ENCODE peak calls at places on chromosome 15, in seven cellular contexts. B, Q, E, M, Z, N and D are unnamed samples.

GRCh38 chr15:34324933-34325332 is 12.6 kb downstream of the SLC12A6 start:
- DNase-seq in B (no peak), E (no peak), Z (no peak), N (no peak), Q (no peak), M (no peak), D (no peak)

GRCh38 chr15:90711418-90711824 is 5.7 kb upstream of the BLM start:
- DNase-seq in Q (no peak), B (no peak), Z (no peak), N (no peak), M (no peak), E (no peak), D (no peak)

GRCh38 chr15:81111510-81112375 is 22.3 kb upstream of the CFAP161 start:
- DNase-seq in N (no peak), Z (no peak), M (no peak), E (no peak), B (no peak), Q (no peak), D (no peak)

GRCh38 chr15:74352393-74352910 is 15.0 kb downstream of the CYP11A1 start:
- DNase-seq in N (no peak), Q (no peak), M (no peak), B (no peak), E (no peak), Z (no peak), D (no peak)

GRCh38 chr15:44102675-44103254 is 92.3 kb downstream of the FRMD5 start:
- DNase-seq in Z (peak; percentile 27), E (peak; percentile 34), B (no peak), M (no peak), Q (peak; percentile 97), N (peak; percentile 93), D (peak; percentile 63)

GRCh38 chr15:93210995-93211394 is 122.0 kb upstream of the RGMA start:
- DNase-seq in Q (no peak), N (no peak), B (no peak), E (no peak), Z (no peak), M (peak; percentile 53), D (no peak)

GRCh38 chr15:80850941-80851451 is 71.8 kb downstream of the CEMIP start:
- DNase-seq in Q (no peak), E (no peak), N (peak; percentile 53), B (no peak), M (no peak), Z (no peak), D (no peak)

GRCh38 chr15:78306176-78306774 is 6.9 kb upstream of the SKIC8 start:
- DNase-seq in E (no peak), Z (no peak), B (no peak), M (no peak), Q (no peak), N (no peak), D (no peak)

GRCh38 chr15:74768771-74769342 is 13.0 kb upstream of the CSK start:
- DNase-seq in Q (peak; percentile 58), B (peak; percentile 66), N (peak; percentile 42), M (no peak), E (peak; percentile 75), Z (peak; percentile 57), D (peak; percentile 57)

GRCh38 chr15:79403501-79403900 is 28.6 kb upstream of the MINAR1 start:
- DNase-seq in Q (no peak), Z (no peak), M (peak; percentile 45), B (no peak), N (no peak), E (no peak), D (no peak)

GRCh38 chr15:87345955-87346354 is 910.6 kb downstream of the NTRK3 start:
- DNase-seq in N (no peak), M (no peak), B (no peak), E (no peak), Z (no peak), Q (no peak), D (no peak)

GRCh38 chr15:53721334-53722087 is 38.0 kb downstream of the WDR72 start:
- DNase-seq in B (no peak), N (no peak), E (no peak), Z (no peak), Q (no peak), M (no peak), D (no peak)

GRCh38 chr15:73522011-73522410 is 79.0 kb downstream of the REC114 start:
- DNase-seq in Z (no peak), M (no peak), B (no peak), Q (no peak), N (no peak), E (no peak), D (peak; percentile 3)

GRCh38 chr15:61337541-61337940 is 108.4 kb upstream of the RORA start:
- DNase-seq in E (no peak), Q (no peak), Z (no peak), B (no peak), N (no peak), M (no peak), D (no peak)

GRCh38 chr15:23035964-23036566 is 3.3 kb downstream of the TUBGCP5 start:
- DNase-seq in E (peak; percentile 36), Z (no peak), B (peak; percentile 29), Q (peak; percentile 46), N (peak; percentile 54), M (no peak), D (no peak)

DNA sequence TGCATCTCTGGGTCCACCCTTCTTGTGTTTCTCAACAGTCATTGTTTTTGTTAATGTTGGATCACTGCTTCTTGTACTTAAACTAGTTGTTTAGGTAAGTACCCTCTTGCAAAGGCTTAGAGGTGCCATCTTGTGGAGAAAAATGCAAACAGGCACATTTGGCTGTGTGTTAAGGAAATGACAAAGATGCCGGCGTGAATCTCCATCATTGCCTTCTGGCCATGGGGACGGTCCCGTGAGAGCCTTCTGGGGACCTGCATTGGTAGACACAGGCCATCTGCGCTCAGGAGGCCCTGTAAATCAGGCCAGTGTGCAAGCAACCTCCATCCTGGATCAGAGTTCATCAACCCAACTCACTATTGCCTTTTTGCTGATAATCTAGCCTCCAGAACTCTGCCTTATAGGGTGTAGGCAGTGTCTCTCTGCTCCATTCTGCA is 158.6 kb upstream of the NR2E3 start:
- DNase-seq in E (peak; percentile 50), M (peak; percentile 90), Q (peak; percentile 64), B (peak; percentile 14), Z (no peak), N (peak; percentile 39), D (peak; percentile 59)
- H3K27ac ChIP-seq in E (peak overlapping the region; percentile 14), M (no peak overlapping the region), Q (no peak overlapping the region), B (no peak overlapping the region), Z (peak overlapping the region; percentile 27), N (no peak overlapping the region), D (peak overlapping the region; percentile 7)

GRCh38 chr15:84819291-84819768 is 2.2 kb downstream of the ALPK3 start:
- DNase-seq in B (no peak), Q (peak; percentile 25), M (no peak), N (no peak), E (no peak), Z (no peak), D (no peak)

GRCh38 chr15:84818221-84819131 is 1.3 kb downstream of the ALPK3 start:
- DNase-seq in Q (peak; percentile 91), Z (no peak), N (no peak), M (no peak), E (no peak), B (no peak), D (no peak)

GRCh38 chr15:84817461-84818081 is 415 bp downstream of the ALPK3 start:
- DNase-seq in M (no peak), Q (peak; percentile 50), B (no peak), Z (no peak), E (no peak), N (no peak), D (no peak)

GRCh38 chr15:84821501-84822021 is 4.4 kb downstream of the ALPK3 start:
- DNase-seq in Q (peak; percentile 67), Z (no peak), B (no peak), M (no peak), N (no peak), E (no peak), D (no peak)

DNA sequence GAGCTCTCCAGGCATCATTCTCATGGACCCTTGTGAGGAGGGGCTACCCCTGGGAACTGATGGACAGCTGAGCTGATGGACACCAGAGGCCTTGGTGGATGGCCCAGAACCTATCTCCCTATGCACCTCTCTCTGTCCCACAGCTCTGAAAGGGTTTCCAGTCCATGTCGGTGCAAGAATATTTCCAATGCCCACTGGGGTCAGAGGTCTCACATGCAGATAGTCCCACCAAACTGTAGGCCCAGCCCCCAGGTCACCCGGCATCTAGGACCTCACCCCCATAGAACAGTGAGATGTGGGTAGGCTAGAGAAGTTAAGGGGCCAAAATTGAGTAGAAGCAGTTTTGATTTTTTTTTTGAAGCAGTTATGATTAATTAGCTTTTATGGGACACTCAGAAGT is 2.6 kb downstream of the ALPK3 start:
- DNase-seq in E (no peak), Q (no peak), Z (no peak), N (no peak), B (no peak), M (no peak), D (no peak)
- H3K4me3 ChIP-seq in E (no peak overlapping the region), Q (no peak overlapping the region), Z (no peak overlapping the region), N (no peak overlapping the region), B (no peak overlapping the region), M (no peak overlapping the region), D (no peak overlapping the region)

DNA sequence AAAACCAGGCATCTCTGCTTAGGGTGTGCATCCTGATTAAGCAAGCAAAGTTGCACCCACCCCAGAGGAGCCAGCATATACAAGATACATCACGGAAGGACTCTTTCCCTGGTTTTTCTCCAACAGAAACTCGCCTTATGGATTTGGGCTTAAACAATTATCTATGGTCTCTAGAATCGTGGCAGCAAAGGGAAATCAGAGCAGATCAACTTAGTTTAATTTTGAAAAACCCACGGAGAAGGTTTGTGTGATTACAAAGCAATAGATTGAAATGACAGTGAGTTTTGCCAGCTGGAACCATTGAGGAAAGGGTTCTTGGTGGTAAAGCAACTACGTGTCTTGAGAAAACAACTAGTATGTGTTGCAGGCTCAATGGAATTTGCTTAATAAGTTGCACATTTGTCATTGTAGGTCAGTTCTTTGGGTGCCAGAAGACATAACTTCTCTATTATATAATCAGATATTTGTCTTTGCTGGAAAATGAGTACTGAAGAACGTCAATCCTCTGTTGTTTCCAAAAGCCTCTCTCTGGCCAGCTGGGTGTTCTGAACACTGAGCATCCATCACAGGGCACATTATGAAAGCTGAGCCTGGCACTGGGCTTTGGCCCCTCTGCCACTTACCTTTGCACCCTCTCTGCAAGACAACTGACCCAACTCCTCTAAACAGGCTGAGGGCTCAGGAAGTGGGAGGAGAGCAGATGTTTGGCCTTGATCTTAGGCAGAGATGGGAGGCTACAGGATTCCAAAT is 75.7 kb upstream of the FBN1 start:
- DNase-seq in N (no peak), E (no peak), B (no peak), Q (no peak), M (no peak), Z (no peak), D (no peak)
- TF ChIP-seq POLR2AphosphoS5 in N (no peak), E (no peak), B (no peak), Q (no peak), M (no peak), Z (no peak), D (no peak)

DNA sequence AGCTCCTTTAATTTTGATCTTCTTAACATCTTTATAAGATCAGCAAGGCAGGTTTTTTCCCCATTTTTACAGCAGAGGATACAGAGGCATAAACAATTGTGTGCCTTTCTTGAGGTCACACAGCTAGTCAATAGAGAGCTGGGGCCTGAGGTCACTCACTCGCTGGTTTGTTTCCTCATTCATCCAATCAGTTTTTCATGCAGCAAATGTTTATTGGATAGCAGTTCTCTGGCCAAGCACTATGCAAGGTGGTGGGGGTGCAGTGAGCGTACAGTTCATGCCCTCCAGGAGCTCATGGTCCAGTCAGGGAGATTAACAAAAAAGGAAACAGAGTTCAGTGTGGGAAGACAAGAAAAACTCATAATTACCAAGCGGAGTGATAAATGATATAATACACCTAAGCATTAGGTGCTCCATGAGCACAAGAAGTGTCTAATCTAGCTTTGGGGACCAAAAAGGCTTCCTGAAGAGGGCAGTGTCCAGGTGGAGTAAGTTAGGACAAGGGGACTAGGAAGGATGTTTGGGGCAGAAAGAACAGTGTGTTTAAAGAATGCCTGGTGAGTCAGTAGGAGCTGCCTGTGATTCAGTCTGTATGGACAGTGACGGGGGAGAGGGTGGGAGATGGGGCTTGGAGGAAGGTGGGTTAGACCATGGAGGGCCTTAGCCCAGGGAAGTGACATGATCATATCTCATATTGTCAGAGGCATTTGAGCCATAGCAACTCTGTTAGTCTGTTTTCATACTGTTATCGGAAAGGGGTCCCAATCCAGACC is 29.3 kb downstream of the MAP2K5 start:
- DNase-seq in B (peak; percentile 55), Z (no peak), E (no peak), Q (no peak), N (no peak), M (no peak), D (no peak)
- H3K27ac ChIP-seq in B (peak overlapping the region; percentile 63), Z (no peak overlapping the region), E (no peak overlapping the region), Q (no peak overlapping the region), N (no peak overlapping the region), M (no peak overlapping the region), D (no peak overlapping the region)